ENCODE peak calls at places on chromosomes 3 and 15, in nine cellular contexts. D is CD8-positive, alpha-beta T cell; N is GM23338; U is NCI-H524 treated with DMSO at 0.1 percent for 48 hours; V is activated naive CD4-positive, alpha-beta T cell treated with anti-CD3 and anti-CD28 coated beads for 36 hours; P is nephron progenitor cell; H is Calu3; W is K562; R is endothelial cell. G is an unnamed sample.

GRCh38 chr15:76795217-76795616 is 109.9 kb downstream of the SCAPER start:
- DNase-seq in N (no peak), P (no peak), D (no peak), R (no peak), H (no peak), W (no peak), U (no peak), V (no peak), G (no peak)

GRCh38 chr15:52524223-52525136 is 4.2 kb downstream of the MYO5A start:
- DNase-seq in W (no peak), N (no peak), H (no peak), V (no peak), P (no peak), R (no peak), U (no peak), D (no peak), G (no peak)

GRCh38 chr15:37104413-37105392 is 4.4 kb upstream of the MEIS2 start:
- DNase-seq in H (no peak), R (no peak), U (no peak), W (peak), P (peak), V (no peak), N (no peak), D (no peak), G (no peak)

GRCh38 chr3:134294302-134294925 is 43.8 kb upstream of the RYK start:
- DNase-seq in R (no peak), V (peak), H (no peak), W (no peak), N (no peak), U (no peak), D (peak), P (no peak), G (no peak)

GRCh38 chr3:52934626-52935530 is 37.5 kb upstream of the STIMATE start:
- DNase-seq in D (peak), H (peak), W (peak), P (peak), U (peak), R (peak), N (peak), V (peak), G (no peak)

GRCh38 chr3:52532517-52532837 is 1.2 kb downstream of the NT5DC2 start:
- DNase-seq in D (peak), V (peak), U (no peak), W (peak), R (peak), P (peak), H (peak), N (no peak), G (no peak)

GRCh38 chr3:99713440-99713839 is 75.0 kb downstream of the COL8A1 start:
- DNase-seq in W (no peak), P (no peak), D (no peak), N (no peak), H (no peak), R (no peak), V (no peak), U (peak), G (no peak)

GRCh38 chr3:108462899-108463298 is 47.5 kb downstream of the MYH15 start:
- DNase-seq in U (no peak), W (no peak), D (no peak), R (no peak), N (no peak), H (no peak), V (no peak), P (no peak), G (no peak)

GRCh38 chr15:33022629-33023028 is 171.9 kb downstream of the FMN1 start:
- DNase-seq in W (no peak), H (peak), V (no peak), R (peak), D (no peak), N (peak), U (no peak), P (peak), G (no peak)

GRCh38 chr15:80173022-80173759 is 20.4 kb downstream of the FAH start:
- DNase-seq in V (peak), U (no peak), H (peak), P (peak), W (peak), R (peak), N (peak), D (peak), G (peak)

GRCh38 chr3:115513411-115513800 is 109.9 kb upstream of the GAP43 start:
- DNase-seq in H (no peak), V (no peak), D (no peak), P (no peak), W (peak), R (no peak), N (peak), U (no peak), G (no peak)

GRCh38 chr3:101827211-101828174 is 21.8 kb upstream of the NFKBIZ start:
- DNase-seq in P (peak), D (peak), U (no peak), V (peak), N (peak), H (peak), R (peak), W (peak), G (peak)

GRCh38 chr3:48422691-48423090 is 7.2 kb downstream of the PLXNB1 start:
- DNase-seq in N (no peak), U (no peak), H (no peak), V (no peak), W (no peak), R (no peak), D (no peak), P (no peak), G (no peak)

GRCh38 chr3:169623971-169624370 is 39.5 kb downstream of the MECOM start:
- DNase-seq in V (no peak), W (no peak), D (no peak), N (no peak), P (no peak), R (no peak), H (no peak), U (no peak), G (no peak)

GRCh38 chr3:190205739-190206138 is 85.0 kb upstream of the P3H2 start:
- DNase-seq in N (no peak), W (no peak), R (no peak), P (no peak), V (no peak), H (no peak), D (no peak), U (no peak), G (no peak)

GRCh38 chr3:33425456-33425855 is 14.7 kb downstream of the UBP1 start:
- DNase-seq in U (no peak), P (no peak), V (no peak), D (no peak), W (no peak), R (no peak), N (no peak), H (no peak), G (no peak)